ENCODE peak calls at places on chromosomes 3 and 15, in eight cellular contexts. O, V, R, I, Z, Q, H and P are unnamed samples. For H3K36me3, the result is how much of the 10 kb centered on the place peaks cover.

GRCh38 chr15:53759333-53759975 is at the start of gene WDR72:
- DNase-seq in O (peak), V (no peak), R (no peak), I (no peak), Z (no peak), Q (no peak), H (no peak), P (no peak)

GRCh38 chr15:31278544-31279220 is 48.0 kb upstream of the KLF13 start:
- DNase-seq in O (peak), V (no peak), R (no peak), I (no peak), Z (no peak), Q (no peak), H (no peak), P (no peak)

GRCh38 chr3:73068419-73068818 is 7.0 kb downstream of the EBLN2 start:
- DNase-seq in O (no peak), V (no peak), R (no peak), I (no peak), Z (no peak), Q (no peak), H (no peak), P (no peak)

GRCh38 chr3:77348244-77348855 is 308.5 kb downstream of the ROBO2 start:
- DNase-seq in O (no peak), V (no peak), R (peak), I (no peak), Z (peak), Q (no peak), H (no peak), P (no peak)

GRCh38 chr15:88542342-88542733 is 4.1 kb downstream of the DET1 start:
- DNase-seq in O (no peak), V (no peak), R (no peak), I (peak), Z (no peak), Q (no peak), H (no peak), P (no peak)

GRCh38 chr3:139251529-139251928 is 92.3 kb upstream of the MRPS22 start:
- DNase-seq in O (peak), V (no peak), R (peak), I (no peak), Z (peak), Q (no peak), H (no peak), P (no peak)

GRCh38 chr3:132382267-132382666 is 35.0 kb upstream of the DNAJC13 start:
- DNase-seq in O (no peak), V (no peak), R (no peak), I (no peak), Z (no peak), Q (no peak), H (no peak), P (no peak)

GRCh38 chr15:58583171-58583908 is 151.5 kb downstream of the LIPC start:
- DNase-seq in O (no peak), V (no peak), R (no peak), I (no peak), Z (no peak), Q (no peak), H (no peak), P (no peak)

GRCh38 chr3:150063237-150063636 is 92.5 kb upstream of the PFN2 start:
- DNase-seq in O (no peak), V (no peak), R (no peak), I (no peak), Z (no peak), Q (no peak), H (no peak), P (no peak)

GRCh38 chr3:158668506-158668905 is 3.9 kb downstream of the LXN start:
- DNase-seq in O (no peak), V (no peak), R (no peak), I (no peak), Z (peak), Q (no peak), H (no peak), P (no peak)

DNA sequence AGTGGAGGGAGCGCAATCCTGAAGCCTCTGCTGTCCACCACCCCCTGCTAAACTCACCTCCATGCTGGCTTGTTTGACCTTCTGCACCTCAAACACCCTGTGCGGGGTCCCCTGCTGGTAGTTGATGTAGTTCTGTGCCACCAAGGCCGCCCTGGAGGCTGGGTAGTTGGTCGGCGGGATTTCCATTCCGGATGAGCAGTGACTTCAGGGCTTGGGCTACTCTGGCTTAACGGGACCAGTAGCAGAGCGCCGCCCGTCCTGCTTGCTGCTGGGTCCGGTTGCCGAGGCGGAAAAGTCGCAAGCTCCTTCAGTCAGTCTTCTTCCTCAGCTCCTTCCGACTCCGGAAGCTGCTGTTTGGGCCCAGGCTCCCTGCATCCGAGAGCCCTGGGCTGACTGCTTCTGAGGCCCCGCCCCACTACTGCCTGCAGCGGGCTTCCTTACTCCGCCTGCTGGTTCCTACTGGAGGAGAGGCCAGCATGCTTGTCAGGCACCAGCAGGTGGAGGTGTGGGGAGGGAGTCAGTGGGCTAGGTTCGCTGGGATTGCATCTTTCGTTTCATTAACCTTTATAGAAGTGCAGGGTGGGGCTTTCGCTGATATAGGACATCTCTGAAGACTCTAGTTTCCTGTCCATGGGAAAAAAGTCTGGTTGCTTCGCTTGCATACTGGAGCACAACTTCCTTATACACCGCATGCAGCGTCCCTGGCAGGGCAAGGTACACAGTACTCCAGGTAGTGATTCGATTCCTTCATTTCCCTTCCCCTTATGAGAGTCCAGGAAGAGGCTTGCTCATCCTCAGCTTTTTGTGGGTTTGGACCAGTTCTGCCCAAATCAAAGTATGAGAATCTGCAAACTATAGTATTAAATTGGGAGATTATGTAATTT is at the start of gene LXN:
- DNase-seq in O (peak), V (no peak), R (peak), I (peak), Z (peak), Q (no peak), H (peak), P (peak)
- TF ChIP-seq CTCF in O (peak), V (peak), R (peak), I (peak), Z (peak), Q (no peak), H (peak), P (peak)

DNA sequence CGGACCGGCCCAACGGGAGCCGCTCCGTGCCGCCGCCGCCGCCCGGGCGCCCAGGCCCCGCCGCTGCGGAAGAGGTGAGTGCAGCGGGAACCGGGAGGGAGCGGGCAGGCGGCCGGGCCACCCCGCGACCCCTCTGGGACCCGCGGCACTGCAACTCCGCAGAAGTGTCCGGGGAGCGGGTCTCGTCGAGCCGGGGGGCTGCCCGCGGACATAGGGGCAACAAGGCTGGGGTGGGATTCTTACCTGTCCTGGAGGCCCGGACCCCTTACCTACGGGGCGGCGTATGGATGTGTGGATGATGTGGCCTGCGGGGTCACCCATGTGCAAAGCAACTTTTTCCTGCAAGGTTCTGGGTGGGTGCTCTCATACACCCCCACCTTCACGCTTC is 361 bp downstream of the SEMA3F start:
- DNase-seq in O (no peak), V (no peak), R (no peak), I (no peak), Z (no peak), Q (no peak), H (no peak), P (no peak)
- H3K4me3 ChIP-seq in O (peak), V (peak), R (no peak), I (peak), Z (peak), Q (peak), H (peak), P (peak)

GRCh38 chr15:90757461-90757860 is 40.3 kb downstream of the BLM start:
- DNase-seq in O (no peak), V (no peak), R (peak), I (no peak), Z (no peak), Q (no peak), H (no peak), P (no peak)
- H3K36me3 ChIP-seq in O (under half), V (under half), R (under half), I (under half), Z (under half), Q (under half), H (under half), P (under half)

GRCh38 chr15:25268166-25268565 is 170.7 kb downstream of the UBE3A start:
- DNase-seq in O (no peak), V (no peak), R (no peak), I (no peak), Z (no peak), Q (no peak), H (no peak), P (no peak)
- TF ChIP-seq CTCF in O (no peak), V (peak), R (no peak), I (no peak), Z (no peak), Q (peak), H (peak), P (no peak)

GRCh38 chr3:192916455-192917257 is 1.0 kb downstream of the MB21D2 start:
- DNase-seq in O (peak), V (no peak), R (peak), I (peak), Z (peak), Q (peak), H (peak), P (no peak)

GRCh38 chr3:192915306-192915705 is 2.4 kb downstream of the MB21D2 start:
- DNase-seq in O (no peak), V (no peak), R (no peak), I (no peak), Z (peak), Q (peak), H (no peak), P (no peak)

GRCh38 chr3:192913540-192913939 is 4.1 kb downstream of the MB21D2 start:
- DNase-seq in O (no peak), V (no peak), R (no peak), I (no peak), Z (no peak), Q (no peak), H (no peak), P (no peak)

GRCh38 chr3:192915724-192916123 is 1.9 kb downstream of the MB21D2 start:
- DNase-seq in O (no peak), V (no peak), R (no peak), I (no peak), Z (no peak), Q (no peak), H (no peak), P (no peak)

GRCh38 chr3:192914873-192915272 is 2.8 kb downstream of the MB21D2 start:
- DNase-seq in O (no peak), V (no peak), R (no peak), I (no peak), Z (no peak), Q (no peak), H (no peak), P (no peak)
- H3K4me3 ChIP-seq in O (no peak), V (no peak), R (no peak), I (no peak), Z (no peak), Q (peak), H (no peak), P (no peak)

GRCh38 chr15:28252831-28253230 is 69.1 kb downstream of the HERC2 start:
- DNase-seq in O (no peak), V (no peak), R (no peak), I (no peak), Z (no peak), Q (no peak), H (no peak), P (no peak)

GRCh38 chr15:28260317-28260716 is 61.7 kb downstream of the HERC2 start:
- DNase-seq in O (no peak), V (no peak), R (no peak), I (no peak), Z (no peak), Q (no peak), H (no peak), P (no peak)

GRCh38 chr15:28260722-28261121 is 61.3 kb downstream of the HERC2 start:
- DNase-seq in O (no peak), V (no peak), R (peak), I (no peak), Z (no peak), Q (no peak), H (peak), P (no peak)

DNA sequence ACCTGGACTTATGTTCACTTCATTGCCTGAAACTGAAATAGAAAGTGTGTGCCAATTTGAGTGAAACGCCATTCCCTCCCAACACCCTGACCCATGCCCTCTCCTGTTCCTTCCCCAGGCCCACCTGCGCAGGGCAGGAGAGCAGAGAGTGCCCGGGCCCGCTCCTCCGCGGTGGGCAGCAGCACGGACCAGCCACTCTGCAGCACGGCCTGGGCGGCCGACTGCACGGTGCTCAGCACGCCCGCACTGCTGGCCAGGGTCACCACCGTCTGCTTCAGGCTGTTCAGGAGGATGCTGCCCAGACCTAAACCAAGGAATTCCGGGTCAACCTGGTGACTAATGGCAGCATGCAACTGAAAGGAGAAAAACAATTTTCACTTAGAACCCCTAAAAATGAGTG is 66.0 kb downstream of the HERC2 start:
- DNase-seq in O (no peak), V (no peak), R (no peak), I (no peak), Z (no peak), Q (no peak), H (no peak), P (no peak)
- H3K36me3 ChIP-seq in O (half or more), V (under half), R (under half), I (under half), Z (under half), Q (under half), H (half or more), P (under half)